ENCODE peak calls at places on chromosome 9, in five cellular contexts. N is left ventricle myocardium inferior, O is AG09309, K is A673, R is GM13976. X is an unnamed sample.

GRCh38 chr9:33884856-33885701 is 68.1 kb downstream of the UBE2R2 start:
- DNase-seq in O (no peak), R (no peak), K (peak), N (no peak), X (no peak)

GRCh38 chr9:89078421-89078820 is 87.2 kb downstream of the S1PR3 start:
- DNase-seq in O (no peak), K (no peak), R (no peak), N (no peak), X (no peak)

GRCh38 chr9:131674425-131675421 is 65.2 kb downstream of the RAPGEF1 start:
- DNase-seq in O (no peak), R (no peak), K (no peak), N (no peak), X (no peak)

GRCh38 chr9:29212590-29213373 is 1639.5 kb upstream of the C9orf72 start:
- DNase-seq in R (peak), K (peak), N (no peak), O (no peak), X (peak)

GRCh38 chr9:91427873-91428272 is 4.2 kb upstream of the NFIL3 start:
- DNase-seq in K (no peak), O (no peak), N (no peak), R (no peak), X (no peak)

GRCh38 chr9:74683322-74683721 is 186.2 kb downstream of the RORB start:
- DNase-seq in N (no peak), O (no peak), K (no peak), R (no peak), X (no peak)

GRCh38 chr9:109013678-109014145 is 413 bp upstream of the CTNNAL1 start:
- DNase-seq in N (no peak), R (no peak), O (peak), K (peak), X (no peak)

GRCh38 chr9:133054966-133055365 is 6.8 kb upstream of the CEL start:
- DNase-seq in N (peak), O (peak), K (no peak), R (no peak), X (no peak)

GRCh38 chr9:6014668-6015270 is 655 bp downstream of the RANBP6 start:
- DNase-seq in N (no peak), R (no peak), K (peak), O (no peak), X (no peak)

GRCh38 chr9:90099262-90099982 is 494.6 kb downstream of the GADD45G start:
- DNase-seq in O (no peak), K (peak), R (no peak), N (no peak), X (no peak)

GRCh38 chr9:94639045-94639995 is at the start of gene FBP1:
- DNase-seq in R (peak), O (no peak), N (peak), K (no peak), X (peak)

GRCh38 chr9:16828335-16829281 is 41.9 kb downstream of the BNC2 start:
- DNase-seq in N (peak), R (no peak), K (no peak), O (no peak), X (no peak)

GRCh38 chr9:130669965-130670364 is 5.6 kb downstream of the PRDM12 start:
- DNase-seq in O (no peak), K (no peak), N (no peak), R (no peak), X (no peak)

GRCh38 chr9:86298873-86299272 is 16.5 kb upstream of the ISCA1 start:
- DNase-seq in R (no peak), K (no peak), N (no peak), O (no peak), X (no peak)

GRCh38 chr9:127537014-127537413 is 75.1 kb upstream of the STXBP1 start:
- DNase-seq in K (no peak), O (no peak), R (no peak), N (no peak), X (no peak)

GRCh38 chr9:32251539-32251938 is 132.9 kb upstream of the ACO1 start:
- DNase-seq in O (no peak), N (no peak), R (peak), K (peak), X (peak)

GRCh38 chr9:133792721-133793470 is 54.7 kb upstream of the SARDH start:
- DNase-seq in N (peak), O (peak), K (peak), R (peak), X (peak)

GRCh38 chr9:35237303-35237702 is 75.5 kb downstream of the UNC13B start:
- DNase-seq in R (no peak), O (no peak), K (no peak), N (no peak), X (no peak)

DNA sequence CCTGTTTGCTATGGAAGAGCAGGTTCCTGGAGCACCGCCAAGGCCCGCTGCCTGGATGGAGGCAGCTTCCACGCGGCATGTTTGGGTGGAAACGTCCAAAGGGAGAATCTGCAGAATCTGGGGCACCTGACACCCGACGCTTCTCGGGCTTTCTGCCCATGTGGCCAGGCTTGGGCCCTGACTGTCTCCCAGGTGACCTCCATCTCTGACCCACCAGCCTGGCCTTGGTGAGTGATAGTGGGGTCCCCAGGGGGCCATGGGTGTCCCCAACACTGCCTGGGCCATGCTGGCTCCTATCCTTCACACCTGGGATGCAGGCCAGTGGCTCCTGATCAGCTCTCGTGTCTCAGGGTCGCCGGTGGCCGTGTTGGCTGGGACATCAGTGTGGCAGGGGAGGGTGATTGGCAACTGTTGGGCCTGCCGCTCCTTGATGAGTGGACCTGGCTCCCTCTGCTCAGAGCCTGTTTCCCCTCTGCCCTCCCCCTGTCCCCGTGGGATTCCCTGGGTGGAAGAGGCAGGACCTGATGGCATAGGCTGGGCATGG is 34.0 kb downstream of the GLT6D1 start:
- DNase-seq in K (no peak), O (no peak), R (no peak), N (no peak), X (no peak)
- TF ChIP-seq CTCF in K (no peak), O (no peak), R (no peak), N (no peak), X (no peak)

GRCh38 chr9:13213337-13213736 is 66.2 kb downstream of the MPDZ start:
- DNase-seq in N (no peak), O (peak), R (no peak), K (peak), X (no peak)
- TF ChIP-seq CTCF in N (peak), O (peak), R (no peak), K (peak), X (no peak)

DNA sequence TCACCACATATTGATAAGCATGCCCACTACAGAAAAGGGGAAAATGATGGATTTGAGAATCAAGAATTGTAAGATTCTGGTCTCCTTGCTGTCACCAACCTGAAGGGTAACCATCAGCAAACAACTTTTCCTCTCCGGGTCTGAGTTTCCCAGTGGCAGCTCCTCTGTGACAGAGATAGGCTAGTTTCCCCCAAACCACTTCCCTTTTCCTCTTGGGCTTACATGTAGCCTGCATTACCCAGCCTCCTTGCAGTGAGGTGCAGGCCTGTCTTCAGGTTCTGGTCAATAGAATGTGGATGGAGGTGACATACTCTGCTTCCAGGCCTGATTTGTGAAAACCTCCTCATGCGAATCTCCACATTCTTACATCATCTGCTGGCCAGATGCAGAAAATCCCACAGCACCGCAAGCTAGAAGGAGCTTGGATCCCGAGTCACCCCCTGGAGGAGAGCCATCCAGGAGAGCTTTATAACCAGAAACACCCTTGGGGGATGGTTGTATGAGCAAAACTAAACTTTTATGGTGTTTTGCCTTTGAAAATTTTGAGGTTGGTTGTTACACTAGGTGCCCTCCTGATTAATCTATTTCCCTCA is 206.1 kb downstream of the RGS3 start:
- DNase-seq in K (no peak), O (no peak), N (no peak), R (no peak), X (no peak)
- TF ChIP-seq CTCF in K (no peak), O (no peak), N (no peak), R (no peak), X (no peak)

GRCh38 chr9:120792898-120793765 is at the start of gene FBXW2:
- DNase-seq in O (peak), K (peak), R (peak), N (peak), X (peak)
- TF ChIP-seq CTCF in O (no peak), K (no peak), R (no peak), N (peak), X (no peak)